ENCODE peak calls at places on chromosome 19, in ten cellular contexts. One of them, this sample, is unnamed.

GRCh38 chr19:8592231-8593009 is 15.2 kb upstream of the MYO1F start:
- DNase-seq in IMR-90: peak
- DNase-seq in epithelial cell of prostate: no peak
- DNase-seq in neuronal stem cell: peak
- DNase-seq in WERI-Rb-1: peak
- DNase-seq in DND-41: peak
- DNase-seq in breast epithelium: peak
- DNase-seq in HepG2: no peak
- DNase-seq in CD8-positive, alpha-beta T cell: peak
- DNase-seq in CD4-positive, alpha-beta memory T cell: peak
- DNase-seq in this sample: peak

GRCh38 chr19:10737680-10738079 is 19.8 kb downstream of the DNM2 start:
- DNase-seq in DND-41: no peak
- DNase-seq in CD4-positive, alpha-beta memory T cell: no peak
- DNase-seq in breast epithelium: no peak
- DNase-seq in IMR-90: no peak
- DNase-seq in CD8-positive, alpha-beta T cell: no peak
- DNase-seq in epithelial cell of prostate: no peak
- DNase-seq in WERI-Rb-1: no peak
- DNase-seq in neuronal stem cell: no peak
- DNase-seq in HepG2: no peak
- DNase-seq in this sample: no peak

GRCh38 chr19:4647676-4648644 is 8.6 kb downstream of the TNFAIP8L1 start:
- DNase-seq in DND-41: no peak
- DNase-seq in neuronal stem cell: no peak
- DNase-seq in CD4-positive, alpha-beta memory T cell: no peak
- DNase-seq in IMR-90: no peak
- DNase-seq in epithelial cell of prostate: no peak
- DNase-seq in HepG2: no peak
- DNase-seq in breast epithelium: peak
- DNase-seq in CD8-positive, alpha-beta T cell: no peak
- DNase-seq in WERI-Rb-1: no peak
- DNase-seq in this sample: no peak

GRCh38 chr19:51364200-51365106 is 1.7 kb downstream of the ETFB start:
- DNase-seq in epithelial cell of prostate: no peak
- DNase-seq in neuronal stem cell: no peak
- DNase-seq in DND-41: no peak
- DNase-seq in WERI-Rb-1: no peak
- DNase-seq in IMR-90: no peak
- DNase-seq in HepG2: peak
- DNase-seq in breast epithelium: no peak
- DNase-seq in CD8-positive, alpha-beta T cell: no peak
- DNase-seq in CD4-positive, alpha-beta memory T cell: no peak
- DNase-seq in this sample: no peak

GRCh38 chr19:32896516-32897214 is 27.1 kb upstream of the SLC7A9 start:
- DNase-seq in IMR-90: peak
- DNase-seq in DND-41: no peak
- DNase-seq in breast epithelium: no peak
- DNase-seq in HepG2: no peak
- DNase-seq in neuronal stem cell: no peak
- DNase-seq in CD8-positive, alpha-beta T cell: no peak
- DNase-seq in epithelial cell of prostate: no peak
- DNase-seq in WERI-Rb-1: no peak
- DNase-seq in CD4-positive, alpha-beta memory T cell: no peak
- DNase-seq in this sample: no peak

GRCh38 chr19:46387713-46388130 is 25.6 kb downstream of the CCDC8 start:
- DNase-seq in IMR-90: no peak
- DNase-seq in neuronal stem cell: no peak
- DNase-seq in WERI-Rb-1: no peak
- DNase-seq in HepG2: no peak
- DNase-seq in CD8-positive, alpha-beta T cell: no peak
- DNase-seq in epithelial cell of prostate: no peak
- DNase-seq in CD4-positive, alpha-beta memory T cell: no peak
- DNase-seq in DND-41: no peak
- DNase-seq in breast epithelium: no peak
- DNase-seq in this sample: no peak

GRCh38 chr19:3108775-3109174 is 14.6 kb downstream of the GNA11 start:
- DNase-seq in HepG2: peak
- DNase-seq in DND-41: peak
- DNase-seq in breast epithelium: no peak
- DNase-seq in epithelial cell of prostate: no peak
- DNase-seq in CD4-positive, alpha-beta memory T cell: peak
- DNase-seq in CD8-positive, alpha-beta T cell: peak
- DNase-seq in neuronal stem cell: peak
- DNase-seq in IMR-90: peak
- DNase-seq in WERI-Rb-1: peak
- DNase-seq in this sample: peak

GRCh38 chr19:46990998-46991676 is 28.5 kb upstream of the NPAS1 start:
- DNase-seq in CD4-positive, alpha-beta memory T cell: peak
- DNase-seq in DND-41: peak
- DNase-seq in CD8-positive, alpha-beta T cell: peak
- DNase-seq in epithelial cell of prostate: peak
- DNase-seq in neuronal stem cell: peak
- DNase-seq in breast epithelium: peak
- DNase-seq in IMR-90: peak
- DNase-seq in HepG2: peak
- DNase-seq in WERI-Rb-1: peak
- DNase-seq in this sample: peak

GRCh38 chr19:48833977-48834376 is 2.3 kb downstream of the HSD17B14 start:
- DNase-seq in breast epithelium: no peak
- DNase-seq in IMR-90: no peak
- DNase-seq in epithelial cell of prostate: no peak
- DNase-seq in HepG2: no peak
- DNase-seq in DND-41: no peak
- DNase-seq in WERI-Rb-1: no peak
- DNase-seq in neuronal stem cell: no peak
- DNase-seq in CD8-positive, alpha-beta T cell: no peak
- DNase-seq in CD4-positive, alpha-beta memory T cell: no peak
- DNase-seq in this sample: no peak

GRCh38 chr19:36213793-36214387 is 575 bp downstream of the ZNF565 start:
- DNase-seq in breast epithelium: no peak
- DNase-seq in HepG2: no peak
- DNase-seq in CD4-positive, alpha-beta memory T cell: no peak
- DNase-seq in IMR-90: peak
- DNase-seq in CD8-positive, alpha-beta T cell: no peak
- DNase-seq in WERI-Rb-1: peak
- DNase-seq in DND-41: no peak
- DNase-seq in neuronal stem cell: peak
- DNase-seq in epithelial cell of prostate: peak
- DNase-seq in this sample: no peak

GRCh38 chr19:14111486-14111885 is 6.1 kb downstream of the PRKACA start:
- DNase-seq in CD8-positive, alpha-beta T cell: no peak
- DNase-seq in HepG2: no peak
- DNase-seq in WERI-Rb-1: no peak
- DNase-seq in CD4-positive, alpha-beta memory T cell: no peak
- DNase-seq in epithelial cell of prostate: no peak
- DNase-seq in IMR-90: no peak
- DNase-seq in neuronal stem cell: no peak
- DNase-seq in DND-41: no peak
- DNase-seq in breast epithelium: no peak
- DNase-seq in this sample: no peak

GRCh38 chr19:13784731-13785452 is 10.4 kb upstream of the ZSWIM4 start:
- DNase-seq in epithelial cell of prostate: no peak
- DNase-seq in WERI-Rb-1: peak
- DNase-seq in breast epithelium: peak
- DNase-seq in CD4-positive, alpha-beta memory T cell: peak
- DNase-seq in IMR-90: peak
- DNase-seq in DND-41: peak
- DNase-seq in CD8-positive, alpha-beta T cell: peak
- DNase-seq in neuronal stem cell: no peak
- DNase-seq in HepG2: peak
- DNase-seq in this sample: peak

GRCh38 chr19:50516859-50517703 is 3.4 kb upstream of the ASPDH start:
- DNase-seq in CD4-positive, alpha-beta memory T cell: no peak
- DNase-seq in DND-41: no peak
- DNase-seq in breast epithelium: no peak
- DNase-seq in neuronal stem cell: no peak
- DNase-seq in WERI-Rb-1: no peak
- DNase-seq in IMR-90: no peak
- DNase-seq in CD8-positive, alpha-beta T cell: no peak
- DNase-seq in HepG2: no peak
- DNase-seq in epithelial cell of prostate: no peak
- DNase-seq in this sample: no peak

GRCh38 chr19:44623080-44623479 is 9.7 kb downstream of the IGSF23 start:
- DNase-seq in DND-41: no peak
- DNase-seq in HepG2: no peak
- DNase-seq in epithelial cell of prostate: no peak
- DNase-seq in CD8-positive, alpha-beta T cell: no peak
- DNase-seq in CD4-positive, alpha-beta memory T cell: no peak
- DNase-seq in neuronal stem cell: no peak
- DNase-seq in WERI-Rb-1: no peak
- DNase-seq in IMR-90: peak
- DNase-seq in breast epithelium: no peak
- DNase-seq in this sample: no peak

GRCh38 chr19:42113641-42114348 is 18.5 kb downstream of the POU2F2 start:
- DNase-seq in breast epithelium: no peak
- DNase-seq in WERI-Rb-1: peak
- DNase-seq in epithelial cell of prostate: peak
- DNase-seq in HepG2: peak
- DNase-seq in CD4-positive, alpha-beta memory T cell: no peak
- DNase-seq in neuronal stem cell: no peak
- DNase-seq in IMR-90: peak
- DNase-seq in CD8-positive, alpha-beta T cell: no peak
- DNase-seq in DND-41: peak
- DNase-seq in this sample: no peak

GRCh38 chr19:39082167-39082566 is 2.0 kb upstream of the ACP7 start:
- DNase-seq in breast epithelium: no peak
- DNase-seq in neuronal stem cell: no peak
- DNase-seq in epithelial cell of prostate: no peak
- DNase-seq in CD4-positive, alpha-beta memory T cell: no peak
- DNase-seq in HepG2: no peak
- DNase-seq in DND-41: no peak
- DNase-seq in CD8-positive, alpha-beta T cell: no peak
- DNase-seq in WERI-Rb-1: no peak
- DNase-seq in IMR-90: no peak
- DNase-seq in this sample: no peak

GRCh38 chr19:56619131-56619530 is 23.8 kb upstream of the SMIM17 start:
- DNase-seq in breast epithelium: no peak
- DNase-seq in neuronal stem cell: no peak
- DNase-seq in WERI-Rb-1: no peak
- DNase-seq in epithelial cell of prostate: no peak
- DNase-seq in DND-41: no peak
- DNase-seq in IMR-90: no peak
- DNase-seq in CD8-positive, alpha-beta T cell: no peak
- DNase-seq in CD4-positive, alpha-beta memory T cell: no peak
- DNase-seq in HepG2: no peak
- DNase-seq in this sample: no peak

GRCh38 chr19:44685877-44686276 is 13.1 kb upstream of the CEACAM16 start:
- DNase-seq in breast epithelium: no peak
- DNase-seq in DND-41: no peak
- DNase-seq in CD4-positive, alpha-beta memory T cell: no peak
- DNase-seq in epithelial cell of prostate: no peak
- DNase-seq in neuronal stem cell: no peak
- DNase-seq in IMR-90: peak
- DNase-seq in CD8-positive, alpha-beta T cell: no peak
- DNase-seq in WERI-Rb-1: no peak
- DNase-seq in HepG2: no peak
- DNase-seq in this sample: no peak

GRCh38 chr19:35513231-35513974 is at the start of gene DMKN:
- DNase-seq in neuronal stem cell: no peak
- DNase-seq in CD4-positive, alpha-beta memory T cell: no peak
- DNase-seq in HepG2: peak
- DNase-seq in IMR-90: peak
- DNase-seq in epithelial cell of prostate: no peak
- DNase-seq in DND-41: no peak
- DNase-seq in WERI-Rb-1: no peak
- DNase-seq in breast epithelium: no peak
- DNase-seq in CD8-positive, alpha-beta T cell: no peak
- DNase-seq in this sample: no peak

GRCh38 chr19:39379865-39380399 is 11.0 kb downstream of the PAF1 start:
- DNase-seq in CD8-positive, alpha-beta T cell: no peak
- DNase-seq in epithelial cell of prostate: no peak
- DNase-seq in HepG2: no peak
- DNase-seq in neuronal stem cell: no peak
- DNase-seq in IMR-90: no peak
- DNase-seq in CD4-positive, alpha-beta memory T cell: no peak
- DNase-seq in breast epithelium: no peak
- DNase-seq in DND-41: no peak
- DNase-seq in WERI-Rb-1: no peak
- DNase-seq in this sample: no peak

GRCh38 chr19:54309811-54310210 is 3.2 kb downstream of the LILRA5 start:
- DNase-seq in neuronal stem cell: no peak
- DNase-seq in HepG2: no peak
- DNase-seq in IMR-90: no peak
- DNase-seq in CD8-positive, alpha-beta T cell: no peak
- DNase-seq in WERI-Rb-1: no peak
- DNase-seq in epithelial cell of prostate: no peak
- DNase-seq in breast epithelium: no peak
- DNase-seq in CD4-positive, alpha-beta memory T cell: no peak
- DNase-seq in DND-41: no peak
- DNase-seq in this sample: no peak

GRCh38 chr19:30681162-30681996 is 309.2 kb downstream of the ZNF536 start:
- DNase-seq in breast epithelium: no peak
- DNase-seq in CD4-positive, alpha-beta memory T cell: no peak
- DNase-seq in DND-41: no peak
- DNase-seq in IMR-90: no peak
- DNase-seq in epithelial cell of prostate: no peak
- DNase-seq in neuronal stem cell: no peak
- DNase-seq in HepG2: no peak
- DNase-seq in WERI-Rb-1: no peak
- DNase-seq in CD8-positive, alpha-beta T cell: no peak
- DNase-seq in this sample: no peak
- H3K27ac ChIP-seq in breast epithelium: no peak
- H3K27ac ChIP-seq in CD4-positive, alpha-beta memory T cell: no peak
- H3K27ac ChIP-seq in DND-41: no peak
- H3K27ac ChIP-seq in IMR-90: no peak
- H3K27ac ChIP-seq in epithelial cell of prostate: no peak
- H3K27ac ChIP-seq in neuronal stem cell: no peak
- H3K27ac ChIP-seq in HepG2: no peak
- H3K27ac ChIP-seq in WERI-Rb-1: no peak
- H3K27ac ChIP-seq in CD8-positive, alpha-beta T cell: no peak
- H3K27ac ChIP-seq in this sample: no peak

GRCh38 chr19:34363094-34363493 is 1.9 kb upstream of the GPI start:
- DNase-seq in DND-41: no peak
- DNase-seq in CD8-positive, alpha-beta T cell: no peak
- DNase-seq in IMR-90: no peak
- DNase-seq in HepG2: peak
- DNase-seq in breast epithelium: no peak
- DNase-seq in WERI-Rb-1: no peak
- DNase-seq in neuronal stem cell: no peak
- DNase-seq in CD4-positive, alpha-beta memory T cell: no peak
- DNase-seq in epithelial cell of prostate: no peak
- DNase-seq in this sample: no peak
- H3K27ac ChIP-seq in DND-41: no peak
- H3K27ac ChIP-seq in CD8-positive, alpha-beta T cell: no peak
- H3K27ac ChIP-seq in IMR-90: no peak
- H3K27ac ChIP-seq in HepG2: peak
- H3K27ac ChIP-seq in breast epithelium: no peak
- H3K27ac ChIP-seq in WERI-Rb-1: no peak
- H3K27ac ChIP-seq in neuronal stem cell: no peak
- H3K27ac ChIP-seq in CD4-positive, alpha-beta memory T cell: no peak
- H3K27ac ChIP-seq in epithelial cell of prostate: no peak
- H3K27ac ChIP-seq in this sample: no peak

GRCh38 chr19:58364127-58364526 is 1.6 kb upstream of the ZNF497 start:
- DNase-seq in WERI-Rb-1: no peak
- DNase-seq in CD4-positive, alpha-beta memory T cell: no peak
- DNase-seq in neuronal stem cell: no peak
- DNase-seq in DND-41: no peak
- DNase-seq in IMR-90: no peak
- DNase-seq in HepG2: no peak
- DNase-seq in breast epithelium: no peak
- DNase-seq in CD8-positive, alpha-beta T cell: no peak
- DNase-seq in epithelial cell of prostate: no peak
- DNase-seq in this sample: no peak
- H3K27ac ChIP-seq in WERI-Rb-1: no peak
- H3K27ac ChIP-seq in CD4-positive, alpha-beta memory T cell: no peak
- H3K27ac ChIP-seq in neuronal stem cell: no peak
- H3K27ac ChIP-seq in DND-41: no peak
- H3K27ac ChIP-seq in IMR-90: no peak
- H3K27ac ChIP-seq in HepG2: no peak
- H3K27ac ChIP-seq in breast epithelium: no peak
- H3K27ac ChIP-seq in CD8-positive, alpha-beta T cell: no peak
- H3K27ac ChIP-seq in epithelial cell of prostate: no peak
- H3K27ac ChIP-seq in this sample: no peak

GRCh38 chr19:18193388-18194207 is 580 bp downstream of the MPV17L2 start:
- DNase-seq in breast epithelium: no peak
- DNase-seq in DND-41: peak
- DNase-seq in IMR-90: no peak
- DNase-seq in WERI-Rb-1: no peak
- DNase-seq in CD8-positive, alpha-beta T cell: no peak
- DNase-seq in neuronal stem cell: no peak
- DNase-seq in epithelial cell of prostate: no peak
- DNase-seq in HepG2: no peak
- DNase-seq in CD4-positive, alpha-beta memory T cell: no peak
- DNase-seq in this sample: no peak
- H3K27ac ChIP-seq in breast epithelium: peak
- H3K27ac ChIP-seq in DND-41: peak
- H3K27ac ChIP-seq in IMR-90: peak
- H3K27ac ChIP-seq in WERI-Rb-1: peak
- H3K27ac ChIP-seq in CD8-positive, alpha-beta T cell: peak
- H3K27ac ChIP-seq in neuronal stem cell: peak
- H3K27ac ChIP-seq in epithelial cell of prostate: peak
- H3K27ac ChIP-seq in HepG2: peak
- H3K27ac ChIP-seq in CD4-positive, alpha-beta memory T cell: peak
- H3K27ac ChIP-seq in this sample: peak